ENCODE peak calls at places on chromosomes 6 and 20, in six cellular contexts. Y, X, N, U, W and C are unnamed samples.

GRCh38 chr6:158284340-158285210 is 27.7 kb upstream of the TULP4 start:
- DNase-seq in Y (no peak), X (no peak), N (no peak), U (peak), W (no peak), C (no peak)

GRCh38 chr6:36340341-36340670 is 3.6 kb upstream of the BNIP5 start:
- DNase-seq in Y (no peak), X (no peak), N (no peak), U (peak), W (no peak), C (no peak)

GRCh38 chr20:56373942-56374341 is 15.2 kb downstream of the FAM210B start:
- DNase-seq in Y (no peak), X (no peak), N (no peak), U (peak), W (no peak), C (no peak)

GRCh38 chr6:17497701-17498100 is 102.4 kb upstream of the FAM8A1 start:
- DNase-seq in Y (no peak), X (no peak), N (no peak), U (no peak), W (no peak), C (no peak)

GRCh38 chr6:107712523-107713213 is 111.4 kb downstream of the SCML4 start:
- DNase-seq in Y (no peak), X (no peak), N (no peak), U (peak), W (no peak), C (no peak)

GRCh38 chr6:31142356-31142755 is 3.5 kb upstream of the PSORS1C2 start:
- DNase-seq in Y (no peak), X (no peak), N (no peak), U (no peak), W (no peak), C (no peak)

GRCh38 chr6:129954749-129955431 is 63.5 kb upstream of the L3MBTL3 start:
- DNase-seq in Y (no peak), X (no peak), N (no peak), U (no peak), W (no peak), C (no peak)

GRCh38 chr6:28505733-28506132 is 9.9 kb downstream of the GPX6 start:
- DNase-seq in Y (no peak), X (no peak), N (no peak), U (no peak), W (no peak), C (no peak)

GRCh38 chr6:18668994-18669393 is 281.8 kb downstream of the RNF144B start:
- DNase-seq in Y (no peak), X (no peak), N (no peak), U (no peak), W (no peak), C (no peak)

GRCh38 chr20:64225166-64225595 is 30.4 kb upstream of the PCMTD2 start:
- DNase-seq in Y (no peak), X (no peak), N (no peak), U (no peak), W (no peak), C (no peak)

GRCh38 chr20:38321959-38322598 is 18.1 kb downstream of the BPI start:
- DNase-seq in Y (peak), X (no peak), N (no peak), U (peak), W (peak), C (no peak)

GRCh38 chr20:37384683-37385174 is 38.8 kb downstream of the SRC start:
- DNase-seq in Y (peak), X (peak), N (peak), U (no peak), W (peak), C (no peak)

GRCh38 chr20:47821481-47822100 is 36.3 kb upstream of the SULF2 start:
- DNase-seq in Y (no peak), X (no peak), N (no peak), U (peak), W (no peak), C (no peak)

GRCh38 chr20:6744805-6745204 is 22.7 kb upstream of the BMP2 start:
- DNase-seq in Y (no peak), X (no peak), N (no peak), U (no peak), W (no peak), C (no peak)

GRCh38 chr6:158642805-158643489 is 1.6 kb downstream of the DYNLT1 start:
- DNase-seq in Y (no peak), X (no peak), N (no peak), U (peak), W (no peak), C (no peak)

GRCh38 chr20:4513720-4514119 is 208.0 kb upstream of the PRND start:
- DNase-seq in Y (no peak), X (no peak), N (no peak), U (peak), W (no peak), C (no peak)

GRCh38 chr6:53794073-53794719 is 609 bp upstream of the LRRC1 start:
- DNase-seq in Y (peak), X (peak), N (peak), U (peak), W (peak), C (peak)

GRCh38 chr6:75205776-75206334 is at the start of gene COL12A1:
- DNase-seq in Y (peak), X (peak), N (peak), U (peak), W (peak), C (peak)

GRCh38 chr6:30556714-30556963 is 350 bp upstream of the GNL1 start:
- DNase-seq in Y (peak), X (peak), N (peak), U (no peak), W (peak), C (no peak)

DNA sequence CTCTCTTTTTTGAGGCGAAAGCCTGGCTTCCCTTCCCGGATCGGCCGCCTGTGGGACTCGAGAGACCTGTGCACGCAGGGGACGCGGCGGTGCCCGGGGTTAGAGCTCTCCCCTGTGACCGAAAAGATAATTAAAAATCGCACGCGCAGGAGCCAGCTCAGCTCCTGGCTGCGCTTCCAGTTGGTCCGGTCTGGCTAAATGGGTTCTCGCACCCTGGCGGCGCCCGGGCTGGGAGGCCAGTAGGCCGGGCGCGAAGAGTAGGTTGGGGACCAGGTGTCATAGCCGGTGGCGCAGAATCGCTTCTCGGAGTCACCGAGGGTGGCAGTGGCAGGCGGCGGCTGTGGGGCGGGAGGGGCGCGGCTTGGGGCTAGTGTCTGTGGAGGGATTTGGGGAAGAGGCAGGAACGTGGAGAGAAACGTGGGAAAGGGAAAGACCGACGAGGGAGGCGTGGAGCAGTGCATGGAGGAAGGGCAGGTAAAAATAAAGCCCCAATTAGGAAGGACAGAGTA is 41.9 kb upstream of the SUPT3H start:
- DNase-seq in Y (peak), X (peak), N (peak), U (peak), W (no peak), C (peak)
- TF ChIP-seq CTCF in Y (peak), X (no peak), N (peak), U (no peak), W (no peak), C (no peak)

GRCh38 chr6:113970808-113971676 is at the start of gene HDAC2:
- DNase-seq in Y (peak), X (peak), N (peak), U (peak), W (peak), C (peak)
- H3K4me3 ChIP-seq in Y (peak), X (peak), N (peak), U (peak), W (peak), C (peak)

DNA sequence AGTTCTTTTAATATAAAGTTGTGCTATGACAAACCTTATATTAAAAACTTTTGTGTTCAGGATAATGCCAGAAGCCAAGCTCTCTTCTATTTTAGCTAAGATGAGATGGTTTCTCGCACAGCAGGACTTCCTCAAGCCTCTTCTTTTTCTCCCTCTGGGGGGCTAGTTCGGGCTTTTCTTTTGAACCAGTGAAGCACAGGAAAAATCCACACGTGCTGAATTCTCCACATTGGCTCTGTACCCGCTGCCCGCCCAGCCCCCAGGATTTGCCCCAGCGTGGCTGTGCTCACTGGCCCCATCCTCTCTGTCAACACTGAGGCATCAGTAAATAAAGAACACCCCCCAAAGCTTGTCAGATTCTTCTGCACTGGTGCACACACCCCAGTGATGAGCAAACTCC is 232.8 kb downstream of the ZNF217 start:
- DNase-seq in Y (no peak), X (no peak), N (no peak), U (no peak), W (no peak), C (no peak)
- H3K27ac ChIP-seq in Y (no peak), X (no peak), N (no peak), U (no peak), W (no peak), C (no peak)

GRCh38 chr6:79385333-79385732 is 150.9 kb upstream of the HMGN3 start:
- DNase-seq in Y (no peak), X (no peak), N (no peak), U (no peak), W (no peak), C (no peak)

GRCh38 chr6:79385893-79386292 is 151.3 kb downstream of the LCA5 start:
- DNase-seq in Y (no peak), X (no peak), N (no peak), U (no peak), W (no peak), C (no peak)

GRCh38 chr6:79378957-79379356 is 144.5 kb upstream of the HMGN3 start:
- DNase-seq in Y (no peak), X (no peak), N (no peak), U (no peak), W (no peak), C (no peak)

DNA sequence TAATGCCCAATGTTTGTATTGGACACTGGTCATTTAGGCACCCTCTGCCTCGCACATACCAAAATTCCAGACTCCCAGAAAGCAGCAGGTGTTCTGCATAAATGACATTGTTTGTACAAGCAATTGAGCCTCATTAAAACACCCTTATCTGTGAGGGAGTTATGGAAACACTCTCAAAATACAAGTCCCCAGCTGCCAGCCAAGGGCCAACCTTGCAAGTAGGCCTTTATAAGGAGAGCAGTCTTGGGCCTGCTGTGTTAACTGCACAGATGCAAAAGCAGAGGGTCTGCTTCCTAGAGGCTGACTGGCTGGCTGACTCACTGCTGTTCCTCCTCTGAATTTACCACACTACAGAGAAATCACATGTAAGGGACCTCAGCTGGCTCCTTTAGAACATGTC is 150.4 kb upstream of the HMGN3 start:
- DNase-seq in Y (peak), X (no peak), N (peak), U (peak), W (no peak), C (no peak)
- TF ChIP-seq CTCF in Y (no peak), X (no peak), N (no peak), U (no peak), W (no peak), C (no peak)

GRCh38 chr6:14265049-14266021 is 147.8 kb downstream of the CD83 start:
- DNase-seq in Y (no peak), X (no peak), N (no peak), U (no peak), W (no peak), C (no peak)
- H3K4me3 ChIP-seq in Y (no peak), X (no peak), N (no peak), U (no peak), W (no peak), C (no peak)

GRCh38 chr6:64815718-64816117 is 891.3 kb downstream of the EYS start:
- DNase-seq in Y (no peak), X (no peak), N (no peak), U (no peak), W (no peak), C (no peak)

GRCh38 chr6:64807785-64808184 is 899.2 kb downstream of the EYS start:
- DNase-seq in Y (no peak), X (no peak), N (no peak), U (no peak), W (no peak), C (no peak)

GRCh38 chr6:64812138-64812537 is 894.9 kb downstream of the EYS start:
- DNase-seq in Y (no peak), X (no peak), N (no peak), U (no peak), W (no peak), C (no peak)

GRCh38 chr6:64811145-64811544 is 895.9 kb downstream of the EYS start:
- DNase-seq in Y (no peak), X (no peak), N (no peak), U (no peak), W (no peak), C (no peak)
- H3K27ac ChIP-seq in Y (no peak), X (no peak), N (no peak), U (no peak), W (no peak), C (no peak)

GRCh38 chr6:113805836-113806500 is 51.2 kb upstream of the MARCKS start:
- DNase-seq in Y (no peak), X (no peak), N (no peak), U (no peak), W (no peak), C (no peak)

GRCh38 chr6:113805167-113805835 is 51.8 kb upstream of the MARCKS start:
- DNase-seq in Y (no peak), X (no peak), N (no peak), U (no peak), W (no peak), C (no peak)

GRCh38 chr6:113802779-113803178 is 54.4 kb upstream of the MARCKS start:
- DNase-seq in Y (no peak), X (no peak), N (no peak), U (no peak), W (no peak), C (no peak)
- TF ChIP-seq CTCF in Y (no peak), X (no peak), N (no peak), U (no peak), W (no peak), C (no peak)